ENCODE peak calls at places on chromosomes 6 and 20, in six cellular contexts. One of them, this sample, is unnamed.

GRCh38 chr6:166655251-166655650 is 28.2 kb upstream of the RPS6KA2 start:
- DNase-seq in colonic mucosa: no peak
- DNase-seq in stomach: peak
- DNase-seq in spleen: no peak
- DNase-seq in uterus: no peak
- DNase-seq in pancreas: no peak
- DNase-seq in this sample: no peak

GRCh38 chr6:108748959-108749358 is 99.3 kb upstream of the ARMC2 start:
- DNase-seq in uterus: no peak
- DNase-seq in pancreas: no peak
- DNase-seq in stomach: no peak
- DNase-seq in spleen: no peak
- DNase-seq in colonic mucosa: no peak
- DNase-seq in this sample: no peak

GRCh38 chr6:34592208-34592952 is 36.3 kb upstream of the SPDEF start:
- DNase-seq in stomach: peak
- DNase-seq in pancreas: no peak
- DNase-seq in colonic mucosa: no peak
- DNase-seq in uterus: no peak
- DNase-seq in spleen: no peak
- DNase-seq in this sample: no peak

GRCh38 chr6:7175463-7175862 is 67.7 kb downstream of the RREB1 start:
- DNase-seq in uterus: no peak
- DNase-seq in pancreas: no peak
- DNase-seq in spleen: no peak
- DNase-seq in colonic mucosa: no peak
- DNase-seq in stomach: no peak
- DNase-seq in this sample: peak

GRCh38 chr6:163652328-163652727 is 237.8 kb downstream of the QKI start:
- DNase-seq in pancreas: no peak
- DNase-seq in spleen: no peak
- DNase-seq in colonic mucosa: no peak
- DNase-seq in uterus: no peak
- DNase-seq in stomach: no peak
- DNase-seq in this sample: peak

GRCh38 chr6:87074051-87074711 is 20.7 kb downstream of the CGA start:
- DNase-seq in colonic mucosa: peak
- DNase-seq in uterus: no peak
- DNase-seq in stomach: no peak
- DNase-seq in pancreas: no peak
- DNase-seq in spleen: no peak
- DNase-seq in this sample: no peak

GRCh38 chr20:23200413-23200812 is 114.3 kb upstream of the CD93 start:
- DNase-seq in pancreas: no peak
- DNase-seq in uterus: no peak
- DNase-seq in colonic mucosa: no peak
- DNase-seq in spleen: no peak
- DNase-seq in stomach: no peak
- DNase-seq in this sample: no peak

GRCh38 chr6:115610646-115611045 is 450.0 kb downstream of the FRK start:
- DNase-seq in pancreas: no peak
- DNase-seq in spleen: no peak
- DNase-seq in uterus: no peak
- DNase-seq in stomach: no peak
- DNase-seq in colonic mucosa: no peak
- DNase-seq in this sample: no peak

GRCh38 chr6:88840806-88841539 is 122.4 kb downstream of the RNGTT start:
- DNase-seq in spleen: no peak
- DNase-seq in uterus: no peak
- DNase-seq in pancreas: no peak
- DNase-seq in stomach: no peak
- DNase-seq in colonic mucosa: no peak
- DNase-seq in this sample: no peak

GRCh38 chr20:7601431-7601830 is 338.8 kb downstream of the HAO1 start:
- DNase-seq in spleen: no peak
- DNase-seq in stomach: no peak
- DNase-seq in pancreas: no peak
- DNase-seq in colonic mucosa: no peak
- DNase-seq in uterus: no peak
- DNase-seq in this sample: no peak
- TF ChIP-seq CTCF in spleen: no peak
- TF ChIP-seq CTCF in stomach: no peak
- TF ChIP-seq CTCF in pancreas: no peak
- TF ChIP-seq CTCF in colonic mucosa: no peak
- TF ChIP-seq CTCF in uterus: no peak
- TF ChIP-seq CTCF in this sample: no peak

DNA sequence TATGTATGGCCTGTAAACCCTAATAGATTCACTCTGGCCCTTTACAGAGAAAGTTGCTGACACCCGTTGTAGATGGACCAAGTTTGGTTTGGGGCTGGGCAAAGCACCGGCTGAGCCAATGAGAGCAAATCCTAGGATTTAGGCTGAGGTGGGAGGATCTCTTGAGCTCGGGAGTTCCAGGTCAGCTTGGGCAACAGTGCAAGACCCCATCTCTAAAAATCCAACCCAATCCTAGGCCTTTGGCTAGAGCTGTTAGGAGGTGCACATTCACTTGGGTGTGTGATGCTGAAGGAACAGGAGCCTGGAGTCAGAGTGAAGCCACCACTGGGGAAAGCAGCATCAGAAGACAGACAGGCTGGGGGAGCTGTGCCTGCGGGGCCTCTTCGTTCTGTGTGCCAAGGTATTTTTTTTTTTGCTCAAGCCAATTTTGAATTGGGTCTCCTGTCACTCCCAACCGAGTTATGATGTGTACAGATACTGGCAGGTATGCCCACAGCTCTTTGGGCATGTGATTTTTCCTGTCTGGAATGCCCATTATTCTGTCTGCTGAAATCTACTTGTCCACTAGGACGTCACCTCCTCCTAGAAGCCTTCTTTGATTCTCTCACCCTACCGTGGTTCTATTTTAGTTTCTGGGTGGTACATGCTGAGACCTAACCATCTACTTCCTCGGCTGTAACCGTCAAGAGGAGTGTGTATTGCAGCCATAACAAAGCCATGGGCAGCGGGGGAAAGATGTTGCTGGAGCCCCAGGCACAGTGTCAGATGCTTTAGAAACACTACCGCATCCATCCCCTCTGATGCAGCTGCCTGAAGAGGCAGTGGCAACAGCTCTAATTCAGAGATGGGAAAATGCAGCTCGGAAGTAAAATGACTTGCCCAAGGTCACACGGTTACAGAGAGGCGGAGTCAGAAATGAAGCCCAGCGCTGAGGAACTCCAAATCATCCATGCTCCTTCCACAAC is 54.0 kb downstream of the TTI1 start:
- DNase-seq in stomach: no peak
- DNase-seq in uterus: no peak
- DNase-seq in colonic mucosa: peak
- DNase-seq in pancreas: no peak
- DNase-seq in spleen: no peak
- DNase-seq in this sample: no peak
- TF ChIP-seq CTCF in stomach: no peak
- TF ChIP-seq CTCF in uterus: no peak
- TF ChIP-seq CTCF in colonic mucosa: no peak
- TF ChIP-seq CTCF in pancreas: no peak
- TF ChIP-seq CTCF in spleen: no peak
- TF ChIP-seq CTCF in this sample: no peak

DNA sequence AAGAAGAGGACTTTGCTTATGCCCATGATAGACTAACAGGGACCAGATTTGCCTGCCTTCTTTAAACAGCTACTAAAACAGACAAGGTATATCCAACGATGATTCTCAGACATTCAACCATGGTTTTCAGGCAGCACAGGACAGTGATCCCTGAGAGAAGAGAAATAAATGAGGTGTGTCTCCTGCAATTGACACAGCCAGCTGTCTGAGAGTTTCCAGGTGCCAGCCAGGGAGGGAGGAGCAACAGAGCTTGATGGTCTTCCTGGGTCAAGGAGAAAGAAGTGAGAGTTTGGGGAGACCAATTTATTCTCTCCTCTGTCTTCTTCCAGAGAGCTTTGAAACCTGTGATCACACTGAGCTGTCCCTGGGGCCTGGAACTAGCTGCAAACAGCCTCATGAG is 88.0 kb downstream of the GPR6 start:
- DNase-seq in stomach: no peak
- DNase-seq in pancreas: no peak
- DNase-seq in colonic mucosa: no peak
- DNase-seq in uterus: no peak
- DNase-seq in spleen: no peak
- DNase-seq in this sample: no peak
- TF ChIP-seq CTCF in stomach: no peak
- TF ChIP-seq CTCF in pancreas: no peak
- TF ChIP-seq CTCF in colonic mucosa: no peak
- TF ChIP-seq CTCF in uterus: no peak
- TF ChIP-seq CTCF in spleen: no peak
- TF ChIP-seq CTCF in this sample: no peak

DNA sequence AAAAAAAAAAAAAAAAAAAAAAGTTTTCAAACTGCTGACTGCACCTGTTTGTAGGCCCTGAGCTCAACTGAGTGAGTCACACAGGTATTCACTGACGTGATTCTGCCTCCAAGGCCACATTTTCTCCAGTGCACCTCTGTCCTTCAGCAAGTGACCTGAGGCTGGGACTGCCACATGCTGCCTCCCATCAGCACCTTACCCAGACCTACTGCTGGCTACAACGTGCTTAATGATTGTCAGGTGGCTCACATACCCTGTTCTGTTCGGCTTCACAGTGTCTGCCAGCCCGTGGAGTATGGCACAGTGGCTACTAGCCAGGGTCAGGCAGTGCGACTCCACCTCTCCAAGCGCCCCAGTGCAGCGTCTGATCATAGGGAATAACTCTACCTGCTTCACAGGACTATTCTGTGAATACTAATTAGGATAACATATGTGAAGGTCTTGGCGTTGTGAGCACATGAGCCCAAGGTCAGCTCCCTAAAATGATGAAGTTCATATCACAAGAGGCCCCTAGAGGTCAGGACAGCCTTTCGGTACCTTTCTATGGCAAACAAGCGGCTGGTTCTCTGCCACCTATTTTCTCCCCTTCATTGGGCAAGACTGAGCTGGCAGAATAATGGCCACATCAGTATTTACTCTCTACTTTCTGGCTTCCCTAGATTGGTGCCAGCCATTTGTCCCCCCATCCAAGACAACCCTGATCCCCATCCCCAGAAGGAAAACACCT is 28.1 kb downstream of the RIPOR3 start:
- DNase-seq in uterus: no peak
- DNase-seq in pancreas: peak
- DNase-seq in spleen: no peak
- DNase-seq in colonic mucosa: no peak
- DNase-seq in stomach: peak
- DNase-seq in this sample: no peak
- TF ChIP-seq CTCF in uterus: peak
- TF ChIP-seq CTCF in pancreas: no peak
- TF ChIP-seq CTCF in spleen: no peak
- TF ChIP-seq CTCF in colonic mucosa: no peak
- TF ChIP-seq CTCF in stomach: no peak
- TF ChIP-seq CTCF in this sample: no peak

This sample was measured in osteocyte.